ENCODE peak calls at places on chromosomes 5 and 9, in nine cellular contexts. One of them, this sample, is unnamed.

GRCh38 chr5:142924135-142924883 is 154.1 kb downstream of the ARHGAP26 start:
- DNase-seq in AG08396: no peak
- DNase-seq in activated CD4-positive, alpha-beta T cell treated with anti-CD3 and anti-CD28 coated beads for 24 hours: no peak
- DNase-seq in GM20000: peak
- DNase-seq in SW 1271: peak
- DNase-seq in NCI-H2029: no peak
- DNase-seq in mucosa of gallbladder: no peak
- DNase-seq in CD8-positive, alpha-beta T cell: no peak
- DNase-seq in trophoblast cell: no peak
- DNase-seq in this sample: no peak

GRCh38 chr9:91991621-91992435 is 41.8 kb upstream of the ROR2 start:
- DNase-seq in NCI-H2029: no peak
- DNase-seq in CD8-positive, alpha-beta T cell: no peak
- DNase-seq in SW 1271: no peak
- DNase-seq in AG08396: peak
- DNase-seq in activated CD4-positive, alpha-beta T cell treated with anti-CD3 and anti-CD28 coated beads for 24 hours: no peak
- DNase-seq in mucosa of gallbladder: no peak
- DNase-seq in trophoblast cell: no peak
- DNase-seq in GM20000: no peak
- DNase-seq in this sample: no peak

GRCh38 chr9:14399736-14400657 is 86.1 kb upstream of the NFIB start:
- DNase-seq in mucosa of gallbladder: no peak
- DNase-seq in GM20000: no peak
- DNase-seq in NCI-H2029: no peak
- DNase-seq in SW 1271: no peak
- DNase-seq in CD8-positive, alpha-beta T cell: no peak
- DNase-seq in activated CD4-positive, alpha-beta T cell treated with anti-CD3 and anti-CD28 coated beads for 24 hours: no peak
- DNase-seq in trophoblast cell: no peak
- DNase-seq in AG08396: no peak
- DNase-seq in this sample: no peak

GRCh38 chr5:112186401-112186990 is 232.6 kb downstream of the EPB41L4A start:
- DNase-seq in trophoblast cell: peak
- DNase-seq in SW 1271: peak
- DNase-seq in AG08396: peak
- DNase-seq in mucosa of gallbladder: no peak
- DNase-seq in CD8-positive, alpha-beta T cell: no peak
- DNase-seq in activated CD4-positive, alpha-beta T cell treated with anti-CD3 and anti-CD28 coated beads for 24 hours: no peak
- DNase-seq in GM20000: peak
- DNase-seq in NCI-H2029: no peak
- DNase-seq in this sample: peak

GRCh38 chr5:24714757-24715156 is 70.0 kb upstream of the CDH10 start:
- DNase-seq in CD8-positive, alpha-beta T cell: no peak
- DNase-seq in activated CD4-positive, alpha-beta T cell treated with anti-CD3 and anti-CD28 coated beads for 24 hours: no peak
- DNase-seq in AG08396: no peak
- DNase-seq in mucosa of gallbladder: no peak
- DNase-seq in trophoblast cell: no peak
- DNase-seq in SW 1271: no peak
- DNase-seq in NCI-H2029: no peak
- DNase-seq in GM20000: no peak
- DNase-seq in this sample: no peak

GRCh38 chr5:57298985-57299491 is 125.2 kb downstream of the GPBP1 start:
- DNase-seq in trophoblast cell: peak
- DNase-seq in GM20000: peak
- DNase-seq in mucosa of gallbladder: peak
- DNase-seq in CD8-positive, alpha-beta T cell: no peak
- DNase-seq in SW 1271: peak
- DNase-seq in activated CD4-positive, alpha-beta T cell treated with anti-CD3 and anti-CD28 coated beads for 24 hours: peak
- DNase-seq in AG08396: peak
- DNase-seq in NCI-H2029: peak
- DNase-seq in this sample: peak

GRCh38 chr5:16983972-16984371 is 47.9 kb upstream of the MYO10 start:
- DNase-seq in NCI-H2029: no peak
- DNase-seq in trophoblast cell: no peak
- DNase-seq in SW 1271: no peak
- DNase-seq in mucosa of gallbladder: no peak
- DNase-seq in AG08396: no peak
- DNase-seq in CD8-positive, alpha-beta T cell: no peak
- DNase-seq in GM20000: no peak
- DNase-seq in activated CD4-positive, alpha-beta T cell treated with anti-CD3 and anti-CD28 coated beads for 24 hours: no peak
- DNase-seq in this sample: no peak

GRCh38 chr9:93953492-93954435 is 1.4 kb downstream of the BARX1 start:
- DNase-seq in NCI-H2029: no peak
- DNase-seq in trophoblast cell: no peak
- DNase-seq in AG08396: no peak
- DNase-seq in activated CD4-positive, alpha-beta T cell treated with anti-CD3 and anti-CD28 coated beads for 24 hours: no peak
- DNase-seq in GM20000: peak
- DNase-seq in SW 1271: no peak
- DNase-seq in CD8-positive, alpha-beta T cell: no peak
- DNase-seq in mucosa of gallbladder: no peak
- DNase-seq in this sample: no peak

GRCh38 chr5:73789851-73790281 is 163.9 kb downstream of the ARHGEF28 start:
- DNase-seq in AG08396: no peak
- DNase-seq in mucosa of gallbladder: no peak
- DNase-seq in activated CD4-positive, alpha-beta T cell treated with anti-CD3 and anti-CD28 coated beads for 24 hours: no peak
- DNase-seq in GM20000: no peak
- DNase-seq in NCI-H2029: no peak
- DNase-seq in CD8-positive, alpha-beta T cell: no peak
- DNase-seq in SW 1271: no peak
- DNase-seq in trophoblast cell: no peak
- DNase-seq in this sample: no peak

GRCh38 chr9:90645721-90646120 is 3.1 kb upstream of the DIRAS2 start:
- DNase-seq in mucosa of gallbladder: no peak
- DNase-seq in SW 1271: no peak
- DNase-seq in activated CD4-positive, alpha-beta T cell treated with anti-CD3 and anti-CD28 coated beads for 24 hours: no peak
- DNase-seq in trophoblast cell: no peak
- DNase-seq in AG08396: no peak
- DNase-seq in CD8-positive, alpha-beta T cell: no peak
- DNase-seq in NCI-H2029: no peak
- DNase-seq in GM20000: no peak
- DNase-seq in this sample: no peak

GRCh38 chr5:163269624-163270023 is 167.8 kb upstream of the CCNG1 start:
- DNase-seq in CD8-positive, alpha-beta T cell: no peak
- DNase-seq in trophoblast cell: no peak
- DNase-seq in AG08396: no peak
- DNase-seq in SW 1271: no peak
- DNase-seq in GM20000: peak
- DNase-seq in NCI-H2029: no peak
- DNase-seq in mucosa of gallbladder: no peak
- DNase-seq in activated CD4-positive, alpha-beta T cell treated with anti-CD3 and anti-CD28 coated beads for 24 hours: no peak
- DNase-seq in this sample: no peak

GRCh38 chr9:18105996-18106595 is 367.9 kb upstream of the ADAMTSL1 start:
- DNase-seq in SW 1271: no peak
- DNase-seq in trophoblast cell: no peak
- DNase-seq in CD8-positive, alpha-beta T cell: no peak
- DNase-seq in mucosa of gallbladder: no peak
- DNase-seq in AG08396: no peak
- DNase-seq in activated CD4-positive, alpha-beta T cell treated with anti-CD3 and anti-CD28 coated beads for 24 hours: no peak
- DNase-seq in NCI-H2029: no peak
- DNase-seq in GM20000: no peak
- DNase-seq in this sample: no peak

GRCh38 chr5:157198277-157199058 is 17.8 kb downstream of the ITK start:
- DNase-seq in NCI-H2029: no peak
- DNase-seq in AG08396: no peak
- DNase-seq in SW 1271: no peak
- DNase-seq in GM20000: no peak
- DNase-seq in CD8-positive, alpha-beta T cell: no peak
- DNase-seq in mucosa of gallbladder: no peak
- DNase-seq in activated CD4-positive, alpha-beta T cell treated with anti-CD3 and anti-CD28 coated beads for 24 hours: no peak
- DNase-seq in trophoblast cell: no peak
- DNase-seq in this sample: no peak

GRCh38 chr5:179793470-179794139 is at the start of gene LTC4S:
- DNase-seq in activated CD4-positive, alpha-beta T cell treated with anti-CD3 and anti-CD28 coated beads for 24 hours: no peak
- DNase-seq in AG08396: peak
- DNase-seq in trophoblast cell: no peak
- DNase-seq in mucosa of gallbladder: peak
- DNase-seq in CD8-positive, alpha-beta T cell: no peak
- DNase-seq in SW 1271: no peak
- DNase-seq in NCI-H2029: no peak
- DNase-seq in GM20000: peak
- DNase-seq in this sample: no peak

GRCh38 chr5:143376911-143377838 is 26.3 kb downstream of the NR3C1 start:
- DNase-seq in CD8-positive, alpha-beta T cell: no peak
- DNase-seq in SW 1271: peak
- DNase-seq in trophoblast cell: peak
- DNase-seq in AG08396: peak
- DNase-seq in mucosa of gallbladder: no peak
- DNase-seq in activated CD4-positive, alpha-beta T cell treated with anti-CD3 and anti-CD28 coated beads for 24 hours: no peak
- DNase-seq in NCI-H2029: no peak
- DNase-seq in GM20000: no peak
- DNase-seq in this sample: no peak

This sample was measured in WERI-Rb-1.